ENCODE peak calls at places on chromosomes 13 and 19, in eight cellular contexts. N is ovary; R is cardiac muscle cell; S is HEK293T; U is AG08396; H is psoas muscle; D is activated CD4-positive, alpha-beta T cell treated with anti-CD3 and anti-CD28 coated beads for 48 hours; B is left ventricle myocardium superior. T is an unnamed sample.
A peak's percentile ranks its signal among the peaks of the same experiment; 100 is the strongest.

GRCh38 chr19:3047307-3048189 is 14.7 kb downstream of the TLE5 start:
- DNase-seq in N (peak; percentile 84), D (peak; percentile 80), S (peak; percentile 79), U (peak; percentile 90), H (peak; percentile 78), R (peak; percentile 80), B (peak; percentile 84), T (peak; percentile 81)

GRCh38 chr19:50489461-50490011 is 12.9 kb upstream of the GARIN5A start:
- DNase-seq in D (no peak), S (no peak), B (peak; percentile 22), N (no peak), H (peak; percentile 30), U (no peak), R (no peak), T (no peak)

GRCh38 chr19:18439025-18439909 is 1.3 kb upstream of the ISYNA1 start:
- DNase-seq in U (peak; percentile 65), R (no peak), N (peak; percentile 64), H (no peak), B (no peak), S (no peak), D (no peak), T (no peak)

GRCh38 chr19:4523306-4524110 is 5.2 kb upstream of the PLIN4 start:
- DNase-seq in B (peak; percentile 73), S (peak; percentile 67), R (peak; percentile 70), U (peak; percentile 75), N (peak; percentile 52), D (peak; percentile 34), H (peak; percentile 71), T (no peak)

GRCh38 chr19:16894080-16894479 is 5.3 kb downstream of the F2RL3 start:
- DNase-seq in U (no peak), S (no peak), D (no peak), B (no peak), N (no peak), H (no peak), R (no peak), T (no peak)

GRCh38 chr13:98839826-98840769 is 87.6 kb upstream of the SLC15A1 start:
- DNase-seq in S (peak; percentile 75), B (peak; percentile 73), U (peak; percentile 80), H (peak; percentile 44), N (peak; percentile 43), R (peak; percentile 81), D (peak; percentile 66), T (peak; percentile 39)

GRCh38 chr13:73072501-73072900 is 13.7 kb downstream of the KLF5 start:
- DNase-seq in U (no peak), N (no peak), R (no peak), B (no peak), D (no peak), H (no peak), S (no peak), T (no peak)

GRCh38 chr19:11422163-11423068 is 3.3 kb upstream of the RGL3 start:
- DNase-seq in B (peak; percentile 86), H (peak; percentile 70), U (peak; percentile 86), R (peak; percentile 34), N (peak; percentile 64), D (peak; percentile 77), S (peak; percentile 60), T (peak; percentile 78)

GRCh38 chr19:57374179-57374578 is 10.8 kb downstream of the TRAPPC2B start:
- DNase-seq in H (no peak), U (no peak), D (no peak), B (no peak), S (no peak), N (no peak), R (no peak), T (no peak)

GRCh38 chr19:29612801-29613595 is 6.9 kb downstream of the POP4 start:
- DNase-seq in D (no peak), H (no peak), U (no peak), B (no peak), N (no peak), S (no peak), R (no peak), T (no peak)

GRCh38 chr13:113654175-113654560 is 3.8 kb downstream of the ATP4B start:
- DNase-seq in U (no peak), H (no peak), R (no peak), N (no peak), B (no peak), D (no peak), S (no peak), T (no peak)

GRCh38 chr19:8866344-8866743 is 34.2 kb downstream of the MBD3L1 start:
- DNase-seq in S (no peak), N (no peak), U (no peak), H (no peak), B (no peak), D (no peak), R (no peak), T (no peak)

GRCh38 chr13:111090169-111090568 is 24.9 kb upstream of the ARHGEF7 start:
- DNase-seq in H (no peak), S (no peak), D (no peak), R (no peak), B (no peak), N (no peak), U (no peak), T (no peak)

GRCh38 chr19:40799558-40800338 is 757 bp downstream of the EGLN2 start:
- DNase-seq in D (peak; percentile 40), H (peak; percentile 60), R (peak; percentile 60), B (peak; percentile 80), S (peak; percentile 33), U (peak; percentile 42), N (peak; percentile 78), T (no peak)

GRCh38 chr13:54210397-54211050 is 1181.9 kb downstream of the OLFM4 start:
- DNase-seq in B (no peak), N (no peak), U (no peak), S (no peak), D (no peak), R (no peak), H (no peak), T (no peak)

GRCh38 chr13:97431365-97431764 is 2.6 kb upstream of the RAP2A start:
- DNase-seq in H (no peak), D (no peak), S (no peak), U (no peak), N (no peak), B (no peak), R (no peak), T (no peak)

GRCh38 chr19:51263808-51264207 is 12.9 kb downstream of the SIGLECL1 start:
- DNase-seq in S (no peak), D (no peak), R (no peak), B (no peak), U (no peak), N (no peak), H (no peak), T (peak; percentile 68)

GRCh38 chr19:18093439-18094161 is 4.0 kb upstream of the MAST3 start:
- DNase-seq in N (no peak), U (peak; percentile 57), B (no peak), S (peak; percentile 56), H (no peak), D (no peak), R (no peak), T (peak; percentile 43)

GRCh38 chr19:10861118-10861651 is 10.2 kb upstream of the CARM1 start:
- DNase-seq in D (peak; percentile 61), H (no peak), R (peak; percentile 31), N (no peak), B (no peak), S (no peak), U (no peak), T (peak; percentile 93)

GRCh38 chr19:821976-822773 is 420 bp upstream of the PLPPR3 start:
- DNase-seq in D (no peak), U (peak; percentile 41), S (no peak), R (peak; percentile 71), H (no peak), N (no peak), B (no peak), T (peak; percentile 48)